ENCODE peak calls at places on chromosomes 5 and 9, in ten cellular contexts. O, R, I, H, F, W, A, N, E and T are unnamed samples.
A peak's percentile ranks its signal among the peaks of the same experiment; 100 is the strongest.

GRCh38 chr5:75330404-75330803 is 6.6 kb upstream of the HMGCR start:
- DNase-seq in R (no peak), I (no peak), E (no peak), A (no peak), H (no peak), O (no peak), W (no peak), N (no peak), F (no peak), T (no peak)

GRCh38 chr5:54581831-54582548 is 64.4 kb downstream of the SNX18 start:
- DNase-seq in W (no peak), O (no peak), H (no peak), R (no peak), A (no peak), I (no peak), F (no peak), N (no peak), E (no peak), T (no peak)

GRCh38 chr9:129561594-129562281 is 59.2 kb downstream of the C9orf50 start:
- DNase-seq in O (no peak), N (no peak), R (no peak), I (no peak), W (no peak), A (peak; percentile 34), E (no peak), H (peak; percentile 66), F (no peak), T (no peak)

GRCh38 chr9:35660966-35661413 is 2.9 kb downstream of the CCDC107 start:
- DNase-seq in N (no peak), E (no peak), F (no peak), A (no peak), O (no peak), H (no peak), I (no peak), R (no peak), W (no peak), T (no peak)

GRCh38 chr5:42655982-42656660 is 100.5 kb upstream of the CCDC152 start:
- DNase-seq in H (no peak), R (no peak), A (no peak), W (no peak), I (no peak), E (no peak), N (no peak), O (no peak), F (no peak), T (no peak)

GRCh38 chr5:173515526-173515925 is 100.9 kb downstream of the BOD1 start:
- DNase-seq in N (no peak), I (no peak), W (no peak), F (no peak), H (no peak), A (no peak), E (no peak), O (no peak), R (no peak), T (no peak)

GRCh38 chr5:40547994-40548575 is 131.6 kb upstream of the PTGER4 start:
- DNase-seq in F (no peak), H (no peak), N (no peak), R (no peak), W (no peak), O (no peak), A (no peak), E (no peak), I (no peak), T (no peak)

GRCh38 chr9:136545065-136545965 is 533 bp downstream of the NOTCH1 start:
- DNase-seq in R (no peak), O (peak; percentile 75), N (no peak), W (no peak), A (no peak), E (peak; percentile 70), H (no peak), I (peak; percentile 21), F (no peak), T (no peak)

GRCh38 chr9:127931092-127931881 is 710 bp upstream of the PIP5KL1 start:
- DNase-seq in R (no peak), A (peak; percentile 65), E (no peak), W (no peak), F (no peak), I (peak; percentile 72), N (no peak), O (no peak), H (peak; percentile 86), T (no peak)

GRCh38 chr9:136103651-136104487 is 8.8 kb upstream of the NACC2 start:
- DNase-seq in E (peak; percentile 31), H (no peak), I (no peak), R (peak; percentile 55), A (no peak), F (no peak), W (no peak), N (no peak), O (no peak), T (no peak)

GRCh38 chr9:38294561-38294960 is 97.9 kb upstream of the ALDH1B1 start:
- DNase-seq in W (no peak), R (no peak), F (no peak), N (no peak), E (no peak), O (no peak), A (no peak), H (no peak), I (no peak), T (no peak)

GRCh38 chr9:114371986-114372917 is 15.5 kb downstream of the AKNA start:
- DNase-seq in O (peak; percentile 56), W (no peak), F (no peak), A (no peak), R (no peak), H (peak; percentile 75), I (peak; percentile 70), N (peak; percentile 51), E (peak; percentile 81), T (no peak)

GRCh38 chr5:86838078-86838477 is 220.3 kb downstream of the COX7C start:
- DNase-seq in W (no peak), O (no peak), R (no peak), I (no peak), N (no peak), E (no peak), H (no peak), F (no peak), A (no peak), T (no peak)

GRCh38 chr5:39202594-39203290 is 16.6 kb downstream of the FYB1 start:
- DNase-seq in A (no peak), F (no peak), E (no peak), O (no peak), R (no peak), N (no peak), I (no peak), W (no peak), H (no peak), T (no peak)

GRCh38 chr9:134525841-134526797 is 115.5 kb upstream of the COL5A1 start:
- DNase-seq in O (no peak), F (no peak), N (peak; percentile 73), W (peak; percentile 24), R (peak; percentile 71), A (no peak), H (peak; percentile 43), I (no peak), E (no peak), T (no peak)

GRCh38 chr9:28456886-28457285 is 883.6 kb upstream of the C9orf72 start:
- DNase-seq in R (no peak), O (no peak), A (no peak), I (no peak), N (no peak), F (no peak), W (no peak), H (no peak), E (no peak), T (no peak)

GRCh38 chr5:3353561-3353960 is 242.1 kb upstream of the IRX1 start:
- DNase-seq in F (no peak), N (no peak), H (no peak), I (no peak), R (no peak), E (no peak), W (no peak), O (no peak), A (no peak), T (no peak)

GRCh38 chr9:125125523-125125922 is 17.8 kb downstream of the SCAI start:
- DNase-seq in E (no peak), F (no peak), A (no peak), O (no peak), W (no peak), I (no peak), H (no peak), R (no peak), N (no peak), T (no peak)

GRCh38 chr9:137902646-137903045 is 25.1 kb downstream of the CACNA1B start:
- DNase-seq in O (no peak), R (no peak), I (no peak), A (peak; percentile 33), W (no peak), E (no peak), N (no peak), H (no peak), F (no peak), T (no peak)

GRCh38 chr9:133733421-133734250 is 4.5 kb downstream of the SARDH start:
- DNase-seq in N (no peak), W (no peak), H (no peak), O (no peak), R (no peak), I (no peak), A (peak; percentile 13), F (no peak), E (no peak), T (no peak)

GRCh38 chr9:91935066-91935729 is 14.8 kb downstream of the ROR2 start:
- DNase-seq in E (no peak), F (no peak), R (no peak), W (no peak), N (no peak), O (no peak), H (no peak), I (no peak), A (no peak), T (no peak)

GRCh38 chr9:20599195-20599594 is 23.1 kb downstream of the MLLT3 start:
- DNase-seq in O (no peak), W (no peak), F (no peak), I (no peak), E (no peak), N (no peak), A (no peak), R (no peak), H (no peak), T (no peak)

GRCh38 chr5:134945041-134945440 is 22.7 kb upstream of the CATSPER3 start:
- DNase-seq in E (no peak), W (no peak), O (no peak), N (no peak), A (no peak), F (no peak), R (no peak), H (no peak), I (no peak), T (no peak)

GRCh38 chr5:95846554-95847260 is 24.2 kb upstream of the GLRX start:
- DNase-seq in E (peak; percentile 81), F (peak; percentile 41), N (peak; percentile 61), O (no peak), A (peak; percentile 64), W (peak; percentile 52), H (no peak), I (peak; percentile 67), R (peak; percentile 71), T (no peak)

GRCh38 chr5:175542232-175542965 is 64.0 kb downstream of the SFXN1 start:
- DNase-seq in N (no peak), R (no peak), F (no peak), O (no peak), A (no peak), E (no peak), W (no peak), H (no peak), I (peak; percentile 39), T (no peak)

GRCh38 chr5:98631311-98632054 is 142.0 kb upstream of the RGMB start:
- DNase-seq in H (no peak), F (no peak), O (no peak), A (no peak), I (peak; percentile 55), R (no peak), N (no peak), W (no peak), E (no peak), T (no peak)

GRCh38 chr9:122866079-122866478 is 37.7 kb upstream of the PDCL start:
- DNase-seq in E (no peak), I (no peak), O (no peak), N (no peak), W (no peak), F (no peak), A (no peak), H (no peak), R (no peak), T (no peak)

GRCh38 chr5:79561525-79561893 is 47.6 kb upstream of the HOMER1 start:
- DNase-seq in E (no peak), A (no peak), F (no peak), N (no peak), I (no peak), W (no peak), H (no peak), O (no peak), R (no peak), T (no peak)